ENCODE peak calls at places on chromosome 20, in four cellular contexts. H is effector memory CD8-positive, alpha-beta T cell; Y is CD8-positive, alpha-beta memory T cell; C is neural crest cell. T is an unnamed sample.

GRCh38 chr20:62593616-62594015 is 48.7 kb upstream of the SLCO4A1 start:
- DNase-seq in C (no peak), Y (no peak), H (no peak), T (no peak)

GRCh38 chr20:60242836-60243520 is 284.8 kb downstream of the CDH26 start:
- DNase-seq in C (no peak), Y (no peak), H (no peak), T (peak; percentile 53)

GRCh38 chr20:10492065-10492464 is 57.0 kb downstream of the SLX4IP start:
- DNase-seq in Y (no peak), C (no peak), H (no peak), T (no peak)

GRCh38 chr20:53752971-53753879 is 159.6 kb upstream of the ZNF217 start:
- DNase-seq in H (no peak), Y (no peak), C (no peak), T (peak; percentile 87)

GRCh38 chr20:3315110-3315509 is 76.1 kb upstream of the SLC4A11 start:
- DNase-seq in H (no peak), Y (no peak), C (no peak), T (no peak)

GRCh38 chr20:1844723-1845523 is 50.3 kb upstream of the SIRPA start:
- DNase-seq in C (no peak), Y (no peak), H (no peak), T (no peak)

GRCh38 chr20:4813839-4814695 is 92.4 kb downstream of the PRND start:
- DNase-seq in H (peak; percentile 66), C (no peak), Y (peak; percentile 51), T (peak; percentile 21)

GRCh38 chr20:6471110-6471647 is 296.3 kb upstream of the BMP2 start:
- DNase-seq in H (no peak), Y (no peak), C (no peak), T (no peak)

GRCh38 chr20:19291818-19292132 is 79.3 kb downstream of the SLC24A3 start:
- DNase-seq in H (no peak), Y (no peak), C (no peak), T (no peak)

GRCh38 chr20:1802385-1803215 is 92.6 kb upstream of the SIRPA start:
- DNase-seq in H (no peak), C (peak; percentile 64), Y (no peak), T (no peak)